ENCODE peak calls at places on chromosome 19, in five cellular contexts. One of them, this sample, is unnamed. For H4K20me1, the result is how much of the 10 kb centered on the place peaks cover.

GRCh38 chr19:32924200-32924599 is 47.6 kb downstream of the CEP89 start:
- DNase-seq in fibroblast of lung: peak
- DNase-seq in IMR-90: peak
- DNase-seq in GM23248: peak
- DNase-seq in neural progenitor cell: no peak
- DNase-seq in this sample: no peak

GRCh38 chr19:42255766-42256750 is 1.1 kb upstream of the ERF start:
- DNase-seq in fibroblast of lung: peak
- DNase-seq in IMR-90: peak
- DNase-seq in GM23248: peak
- DNase-seq in neural progenitor cell: peak
- DNase-seq in this sample: no peak

GRCh38 chr19:7483720-7484201 is 5.1 kb downstream of the PEX11G start:
- DNase-seq in fibroblast of lung: no peak
- DNase-seq in IMR-90: no peak
- DNase-seq in GM23248: no peak
- DNase-seq in neural progenitor cell: no peak
- DNase-seq in this sample: no peak

GRCh38 chr19:947707-948533 is 22.1 kb downstream of the ARID3A start:
- DNase-seq in fibroblast of lung: no peak
- DNase-seq in IMR-90: no peak
- DNase-seq in GM23248: no peak
- DNase-seq in neural progenitor cell: no peak
- DNase-seq in this sample: peak

GRCh38 chr19:46599716-46600392 is 1.3 kb upstream of the CALM3 start:
- DNase-seq in fibroblast of lung: no peak
- DNase-seq in IMR-90: no peak
- DNase-seq in GM23248: no peak
- DNase-seq in neural progenitor cell: no peak
- DNase-seq in this sample: peak

GRCh38 chr19:33470686-33471085 is 50.9 kb downstream of the PEPD start:
- DNase-seq in fibroblast of lung: no peak
- DNase-seq in IMR-90: no peak
- DNase-seq in GM23248: no peak
- DNase-seq in neural progenitor cell: no peak
- DNase-seq in this sample: no peak

GRCh38 chr19:32373614-32374295 is 28.3 kb downstream of the ZNF507 start:
- DNase-seq in fibroblast of lung: peak
- DNase-seq in IMR-90: peak
- DNase-seq in GM23248: peak
- DNase-seq in neural progenitor cell: no peak
- DNase-seq in this sample: no peak

GRCh38 chr19:35592226-35592625 is 6.3 kb downstream of the PMIS2 start:
- DNase-seq in fibroblast of lung: peak
- DNase-seq in IMR-90: peak
- DNase-seq in GM23248: peak
- DNase-seq in neural progenitor cell: peak
- DNase-seq in this sample: peak

GRCh38 chr19:16441661-16442071 is 30.1 kb downstream of the EPS15L1 start:
- DNase-seq in fibroblast of lung: no peak
- DNase-seq in IMR-90: no peak
- DNase-seq in GM23248: peak
- DNase-seq in neural progenitor cell: peak
- DNase-seq in this sample: peak

GRCh38 chr19:41997121-41997850 is 3.3 kb upstream of the ATP1A3 start:
- DNase-seq in fibroblast of lung: peak
- DNase-seq in IMR-90: peak
- DNase-seq in GM23248: peak
- DNase-seq in neural progenitor cell: peak
- DNase-seq in this sample: peak

GRCh38 chr19:36149673-36150406 is 2.4 kb downstream of the COX7A1 start:
- DNase-seq in fibroblast of lung: no peak
- DNase-seq in IMR-90: no peak
- DNase-seq in GM23248: no peak
- DNase-seq in neural progenitor cell: no peak
- DNase-seq in this sample: no peak

GRCh38 chr19:8251025-8251472 is 41.9 kb downstream of the CERS4 start:
- DNase-seq in fibroblast of lung: peak
- DNase-seq in IMR-90: peak
- DNase-seq in GM23248: peak
- DNase-seq in neural progenitor cell: no peak
- DNase-seq in this sample: no peak

GRCh38 chr19:16714702-16715294 is 4.8 kb upstream of the NWD1 start:
- DNase-seq in fibroblast of lung: peak
- DNase-seq in IMR-90: peak
- DNase-seq in GM23248: peak
- DNase-seq in neural progenitor cell: peak
- DNase-seq in this sample: peak

GRCh38 chr19:34260771-34261173 is 6.4 kb downstream of the GARRE1 start:
- DNase-seq in fibroblast of lung: peak
- DNase-seq in IMR-90: peak
- DNase-seq in GM23248: peak
- DNase-seq in neural progenitor cell: peak
- DNase-seq in this sample: no peak

GRCh38 chr19:18141031-18141430 is 11.9 kb upstream of the PIK3R2 start:
- DNase-seq in fibroblast of lung: no peak
- DNase-seq in IMR-90: no peak
- DNase-seq in GM23248: peak
- DNase-seq in neural progenitor cell: no peak
- DNase-seq in this sample: no peak

GRCh38 chr19:18683109-18683954 is at the start of gene CRTC1:
- DNase-seq in fibroblast of lung: peak
- DNase-seq in IMR-90: peak
- DNase-seq in GM23248: peak
- DNase-seq in neural progenitor cell: peak
- DNase-seq in this sample: peak

GRCh38 chr19:12913871-12914690 is 5.0 kb downstream of the SYCE2 start:
- DNase-seq in fibroblast of lung: peak
- DNase-seq in IMR-90: no peak
- DNase-seq in GM23248: peak
- DNase-seq in neural progenitor cell: peak
- DNase-seq in this sample: no peak

GRCh38 chr19:29735821-29736220 is 20.8 kb upstream of the C19orf12 start:
- DNase-seq in fibroblast of lung: no peak
- DNase-seq in IMR-90: no peak
- DNase-seq in GM23248: no peak
- DNase-seq in neural progenitor cell: no peak
- DNase-seq in this sample: no peak

GRCh38 chr19:55261671-55262126 is 2.9 kb upstream of the PPP6R1 start:
- DNase-seq in fibroblast of lung: no peak
- DNase-seq in IMR-90: no peak
- DNase-seq in GM23248: no peak
- DNase-seq in neural progenitor cell: no peak
- DNase-seq in this sample: peak

DNA sequence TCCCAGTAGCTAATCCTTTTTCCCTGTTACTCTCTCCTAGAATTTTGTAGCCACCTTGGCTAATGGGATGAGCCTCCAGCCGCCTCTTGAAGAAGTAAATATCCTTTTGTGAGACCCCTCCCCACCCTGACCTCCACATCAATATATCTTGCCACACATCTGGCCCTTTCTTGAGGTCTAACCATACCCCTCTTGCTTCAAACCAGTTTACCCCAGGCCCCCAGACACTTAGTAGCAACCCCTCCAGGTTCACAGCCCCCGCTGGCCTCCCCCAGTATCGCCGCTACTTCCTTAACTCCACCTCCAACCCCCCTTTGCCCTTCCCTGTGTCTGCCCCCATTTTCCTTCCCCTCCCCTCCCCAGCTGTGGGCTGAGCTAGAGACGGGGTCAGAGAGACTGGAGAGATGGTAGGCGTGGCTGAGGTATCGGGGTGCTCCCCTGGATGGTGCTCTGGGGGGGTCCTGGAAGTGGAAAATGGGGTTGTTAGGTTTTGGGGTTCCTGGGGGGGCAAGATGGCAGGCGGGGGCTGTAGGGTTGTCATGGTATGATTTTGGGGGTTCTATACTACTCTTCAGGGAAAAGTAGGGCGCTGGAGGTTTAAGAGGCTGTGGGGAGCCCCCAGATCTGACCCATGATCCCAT is 2.9 kb downstream of the PRMT1 start:
- DNase-seq in fibroblast of lung: no peak
- DNase-seq in IMR-90: no peak
- DNase-seq in GM23248: no peak
- DNase-seq in neural progenitor cell: peak
- DNase-seq in this sample: peak
- H3K9ac ChIP-seq in fibroblast of lung: no peak
- H3K9ac ChIP-seq in IMR-90: peak
- H3K9ac ChIP-seq in GM23248: peak
- H3K9ac ChIP-seq in neural progenitor cell: peak
- H3K9ac ChIP-seq in this sample: peak

DNA sequence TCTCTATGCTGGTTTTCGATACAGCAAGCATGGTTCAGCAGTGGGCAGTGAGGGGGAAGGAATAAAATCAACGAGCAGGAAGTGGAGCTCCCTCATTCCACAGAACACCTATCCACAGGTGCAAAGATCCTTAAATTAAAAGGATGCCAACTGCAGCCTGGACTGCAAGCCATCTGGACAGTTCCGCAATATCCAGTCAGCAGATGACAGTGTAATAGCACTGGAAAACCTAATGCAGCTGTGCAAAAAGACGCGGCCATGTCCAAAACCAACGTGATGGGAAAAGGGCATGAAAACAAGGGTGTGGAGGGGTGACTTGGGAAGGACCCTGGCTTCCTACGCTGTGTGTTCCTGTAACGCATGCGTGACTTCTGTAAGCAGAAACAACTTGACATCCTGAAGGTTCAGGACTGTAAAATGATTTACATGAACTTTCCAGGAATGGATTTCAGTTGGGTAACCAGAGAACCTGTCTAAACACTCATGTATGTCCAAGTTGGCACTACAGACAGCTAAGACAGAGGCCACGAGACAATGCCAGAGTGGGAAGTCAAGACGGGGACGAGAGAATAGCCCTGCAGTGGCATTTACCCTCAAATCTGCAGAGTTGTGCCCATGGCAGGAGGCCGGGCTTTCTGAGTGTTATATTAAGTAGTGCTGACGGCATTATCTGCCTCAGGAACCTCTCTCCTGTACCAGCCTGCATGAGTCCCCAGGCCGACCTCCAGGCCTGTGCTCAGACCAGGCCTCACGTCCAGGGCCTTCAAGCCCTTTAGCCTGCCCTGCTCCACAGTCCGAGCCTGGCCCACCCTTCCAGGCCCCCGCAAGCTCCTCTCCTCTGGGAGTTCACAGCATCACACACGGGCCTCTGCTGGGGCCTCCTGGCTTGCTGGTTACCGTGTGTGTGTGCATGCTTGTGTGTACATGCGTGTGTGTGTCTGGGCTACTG is 26.5 kb downstream of the CAPS start:
- DNase-seq in fibroblast of lung: no peak
- DNase-seq in IMR-90: no peak
- DNase-seq in GM23248: no peak
- DNase-seq in neural progenitor cell: no peak
- DNase-seq in this sample: no peak
- H4K20me1 ChIP-seq in fibroblast of lung: under half
- H4K20me1 ChIP-seq in IMR-90: under half
- H4K20me1 ChIP-seq in GM23248: under half
- H4K20me1 ChIP-seq in neural progenitor cell: half or more
- H4K20me1 ChIP-seq in this sample: under half

DNA sequence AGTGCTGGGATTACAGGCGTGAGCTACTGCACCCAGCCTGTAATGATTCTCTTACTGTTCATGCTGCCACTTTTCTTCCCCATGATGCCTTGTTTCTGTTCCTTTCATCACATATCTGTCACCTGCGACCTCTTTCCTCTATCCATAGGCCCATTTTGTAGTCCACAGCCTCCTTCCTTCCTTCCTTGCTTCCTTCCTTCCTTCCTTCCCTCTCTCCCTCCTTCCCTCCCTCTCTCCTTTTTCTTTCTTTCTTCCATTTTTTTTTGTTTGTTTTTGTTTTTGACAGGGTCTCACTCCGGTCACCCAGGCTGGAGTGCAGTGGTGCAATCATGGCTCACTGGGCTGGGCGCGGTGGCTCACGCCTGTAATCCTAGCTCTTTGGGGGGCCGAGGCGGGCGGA is 4.2 kb downstream of the GYS1 start:
- DNase-seq in fibroblast of lung: no peak
- DNase-seq in IMR-90: no peak
- DNase-seq in GM23248: no peak
- DNase-seq in neural progenitor cell: no peak
- DNase-seq in this sample: no peak
- H3K4me3 ChIP-seq in fibroblast of lung: no peak
- H3K4me3 ChIP-seq in IMR-90: no peak
- H3K4me3 ChIP-seq in GM23248: no peak
- H3K4me3 ChIP-seq in neural progenitor cell: no peak
- H3K4me3 ChIP-seq in this sample: no peak

GRCh38 chr19:20422216-20422615 is 143.4 kb downstream of the ZNF737 start:
- DNase-seq in fibroblast of lung: no peak
- DNase-seq in IMR-90: no peak
- DNase-seq in GM23248: peak
- DNase-seq in neural progenitor cell: peak
- DNase-seq in this sample: no peak

GRCh38 chr19:20423381-20424207 is 142.0 kb downstream of the ZNF737 start:
- DNase-seq in fibroblast of lung: peak
- DNase-seq in IMR-90: peak
- DNase-seq in GM23248: peak
- DNase-seq in neural progenitor cell: peak
- DNase-seq in this sample: no peak

DNA sequence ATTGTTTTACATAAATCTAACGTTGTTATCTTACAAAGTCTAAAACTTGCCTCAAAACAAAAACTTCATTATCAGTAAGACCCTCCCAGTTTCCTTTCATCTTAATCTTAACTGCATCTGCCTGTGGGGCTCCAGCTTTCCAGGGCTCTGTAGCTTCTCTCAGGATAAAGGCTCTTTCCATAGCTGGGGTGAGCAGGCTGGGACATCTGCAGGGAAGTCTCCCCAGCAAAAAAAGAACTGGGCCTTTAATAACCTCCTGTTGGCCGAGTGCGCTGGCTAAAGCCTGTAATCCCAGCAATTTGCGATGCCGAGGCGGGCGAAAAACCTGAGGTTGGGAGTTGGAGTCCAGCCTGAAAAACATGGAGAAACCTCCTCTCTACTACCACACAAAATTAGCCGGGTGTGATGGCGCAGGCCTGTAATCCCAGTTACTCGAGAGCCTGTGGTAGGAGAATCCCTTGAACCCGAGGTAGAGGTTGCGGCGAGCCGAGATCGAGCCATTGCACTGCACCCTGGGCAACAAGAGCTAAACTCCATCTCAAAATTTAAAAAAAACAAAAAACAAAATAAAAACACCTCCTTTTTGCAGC is 142.9 kb downstream of the ZNF737 start:
- DNase-seq in fibroblast of lung: no peak
- DNase-seq in IMR-90: no peak
- DNase-seq in GM23248: peak
- DNase-seq in neural progenitor cell: peak
- DNase-seq in this sample: no peak
- H3K9ac ChIP-seq in fibroblast of lung: no peak
- H3K9ac ChIP-seq in IMR-90: no peak
- H3K9ac ChIP-seq in GM23248: peak
- H3K9ac ChIP-seq in neural progenitor cell: no peak
- H3K9ac ChIP-seq in this sample: no peak

DNA sequence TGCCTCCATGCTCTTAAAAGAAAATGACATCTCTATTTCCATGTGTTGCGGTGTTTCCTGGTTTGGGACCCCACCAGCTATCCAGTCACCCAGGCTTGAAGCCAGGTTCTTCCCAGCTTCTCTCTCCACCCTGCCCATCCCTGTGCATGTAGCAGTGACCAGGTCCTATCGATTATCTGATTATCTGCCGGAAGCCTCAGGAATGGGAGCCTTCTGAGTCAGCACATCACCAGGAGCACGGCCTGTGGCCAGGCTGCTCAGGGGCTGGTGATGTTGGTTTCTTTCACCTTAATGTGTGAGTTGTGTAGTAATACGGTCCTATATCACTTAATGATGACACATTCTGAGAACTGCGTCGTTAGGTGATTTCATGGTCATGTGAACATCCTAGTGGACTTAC is 33.7 kb downstream of the PPP1R37 start:
- DNase-seq in fibroblast of lung: no peak
- DNase-seq in IMR-90: no peak
- DNase-seq in GM23248: no peak
- DNase-seq in neural progenitor cell: no peak
- DNase-seq in this sample: no peak
- H4K20me1 ChIP-seq in fibroblast of lung: under half
- H4K20me1 ChIP-seq in IMR-90: half or more
- H4K20me1 ChIP-seq in GM23248: under half
- H4K20me1 ChIP-seq in neural progenitor cell: half or more
- H4K20me1 ChIP-seq in this sample: under half

This sample was measured in Karpas-422.